ENCODE peak calls at places on chromosomes 7 and 10, in ten cellular contexts. Q is activated T-helper 1 cell treated with anti-CD3 and anti-CD28 coated beads, Interleukin-2, amount 50 U/mL, for 16 hours; K is activated naive CD4-positive, alpha-beta T cell; L is foreskin fibroblast; J is iPS DF 6.9; U is AG04449; P is T-helper 1 cell; D is caudate nucleus; R is AML-193; W is CD4-positive, alpha-beta T cell. A is an unnamed sample.
A peak's percentile ranks its signal among the peaks of the same experiment; 100 is the strongest.

GRCh38 chr10:119120413-119120867 is 16.5 kb downstream of the DENND10 start:
- DNase-seq in W (no peak), R (no peak), L (no peak), U (no peak), Q (no peak), P (no peak), D (no peak), J (no peak), K (no peak), A (no peak)

GRCh38 chr7:143395187-143396149 is 13.2 kb downstream of the EPHA1 start:
- DNase-seq in Q (no peak), J (no peak), U (no peak), W (no peak), K (no peak), P (no peak), L (no peak), R (no peak), D (no peak), A (no peak)

GRCh38 chr7:102323914-102324195 is 32.4 kb downstream of the SPDYE6 start:
- DNase-seq in R (no peak), L (no peak), P (no peak), W (no peak), K (no peak), U (no peak), D (no peak), Q (no peak), J (no peak), A (no peak)

GRCh38 chr7:100803398-100804161 is 23.7 kb downstream of the EPHB4 start:
- DNase-seq in Q (no peak), L (peak; percentile 88), P (peak; percentile 48), R (peak; percentile 92), W (no peak), U (peak; percentile 49), J (no peak), D (peak; percentile 9), K (no peak), A (no peak)

GRCh38 chr10:88672041-88672440 is 7.8 kb downstream of the LIPF start:
- DNase-seq in L (no peak), R (no peak), Q (no peak), P (no peak), J (no peak), K (no peak), W (no peak), U (no peak), D (no peak), A (no peak)

GRCh38 chr10:124798364-124798763 is 3.3 kb upstream of the ABRAXAS2 start:
- DNase-seq in L (no peak), K (no peak), Q (no peak), R (no peak), W (no peak), P (no peak), D (no peak), U (no peak), J (no peak), A (no peak)

GRCh38 chr7:95859434-95859833 is 87.1 kb downstream of the DYNC1I1 start:
- DNase-seq in P (no peak), Q (no peak), U (peak; percentile 38), R (no peak), D (no peak), J (no peak), W (no peak), K (no peak), L (no peak), A (no peak)

GRCh38 chr7:2171855-2172254 is 60.9 kb downstream of the MAD1L1 start:
- DNase-seq in L (no peak), W (no peak), J (no peak), P (no peak), D (no peak), K (no peak), Q (no peak), U (no peak), R (no peak), A (no peak)

GRCh38 chr10:28130267-28130666 is 131.4 kb upstream of the ODAD2 start:
- DNase-seq in J (no peak), W (no peak), U (no peak), K (no peak), D (no peak), L (peak; percentile 53), R (no peak), Q (no peak), P (no peak), A (no peak)

GRCh38 chr7:39529582-39529981 is 36.6 kb upstream of the YAE1 start:
- DNase-seq in U (no peak), D (no peak), L (no peak), Q (no peak), J (no peak), P (no peak), W (no peak), R (no peak), K (no peak), A (no peak)

GRCh38 chr10:128047991-128048826 is 78.0 kb downstream of the MKI67 start:
- DNase-seq in U (no peak), P (peak; percentile 70), W (no peak), R (peak; percentile 84), K (no peak), L (no peak), Q (no peak), J (no peak), D (no peak), A (no peak)

GRCh38 chr7:75915416-75916156 is 631 bp downstream of the POR start:
- DNase-seq in P (peak; percentile 20), K (no peak), Q (no peak), W (no peak), D (peak; percentile 18), L (no peak), R (peak; percentile 40), J (no peak), U (no peak), A (no peak)

GRCh38 chr10:118543714-118544400 is 51.6 kb downstream of the PRLHR start:
- DNase-seq in K (peak; percentile 31), Q (no peak), L (peak; percentile 20), U (no peak), J (peak; percentile 57), D (no peak), W (peak; percentile 31), P (peak; percentile 42), R (peak; percentile 11), A (peak; percentile 15)

GRCh38 chr7:100867040-100867795 is at the start of gene TRIP6:
- DNase-seq in R (no peak), W (peak; percentile 24), D (peak; percentile 79), K (peak; percentile 20), L (peak; percentile 96), Q (peak; percentile 44), U (peak; percentile 56), P (peak; percentile 54), J (peak; percentile 72), A (peak; percentile 45)

GRCh38 chr7:29396563-29396962 is 167.1 kb upstream of the PRR15 start:
- DNase-seq in W (no peak), D (no peak), U (no peak), Q (no peak), K (no peak), P (no peak), R (no peak), J (no peak), L (no peak), A (no peak)

GRCh38 chr7:26515462-26515861 is 223.8 kb downstream of the SNX10 start:
- DNase-seq in R (no peak), Q (no peak), D (no peak), K (no peak), J (no peak), W (no peak), U (no peak), L (no peak), P (no peak), A (no peak)

GRCh38 chr10:44008917-44009620 is 360.4 kb upstream of the ZNF32 start:
- DNase-seq in R (no peak), D (no peak), L (no peak), Q (no peak), J (no peak), K (no peak), U (no peak), W (no peak), P (no peak), A (no peak)

GRCh38 chr10:3119796-3120459 is 52.6 kb downstream of the PFKP start:
- DNase-seq in U (no peak), W (no peak), J (no peak), P (no peak), L (no peak), Q (no peak), K (no peak), R (no peak), D (no peak), A (no peak)

GRCh38 chr7:155173905-155174304 is 103.8 kb downstream of the HTR5A start:
- DNase-seq in Q (no peak), R (no peak), D (no peak), P (no peak), L (no peak), U (no peak), K (no peak), J (no peak), W (no peak), A (no peak)

GRCh38 chr10:70440296-70441160 is 953 bp downstream of the NODAL start:
- DNase-seq in R (no peak), D (no peak), J (no peak), L (no peak), U (no peak), K (no peak), Q (no peak), P (no peak), W (no peak), A (no peak)

GRCh38 chr10:124180044-124180745 is 86.8 kb upstream of the CHST15 start:
- DNase-seq in W (no peak), R (no peak), K (no peak), L (no peak), D (no peak), P (no peak), U (no peak), Q (no peak), J (no peak), A (no peak)

GRCh38 chr7:3264693-3265339 is 36.2 kb upstream of the SDK1 start:
- DNase-seq in U (no peak), R (no peak), Q (no peak), J (no peak), K (no peak), D (no peak), W (no peak), P (no peak), L (no peak), A (no peak)

GRCh38 chr7:23211542-23211941 is 29.7 kb downstream of the NUP42 start:
- DNase-seq in L (no peak), K (no peak), R (no peak), J (peak; percentile 9), D (no peak), P (no peak), Q (no peak), U (no peak), W (no peak), A (no peak)

GRCh38 chr10:110992011-110992800 is 72.8 kb downstream of the SHOC2 start:
- DNase-seq in D (no peak), Q (no peak), U (no peak), R (no peak), L (peak; percentile 18), J (no peak), K (no peak), W (no peak), P (no peak), A (no peak)

GRCh38 chr10:43352951-43353350 is 18.5 kb upstream of the FXYD4 start:
- DNase-seq in U (no peak), J (no peak), Q (no peak), L (no peak), P (no peak), D (no peak), W (no peak), R (no peak), K (no peak), A (no peak)

GRCh38 chr7:139762886-139763285 is 14.9 kb downstream of the HIPK2 start:
- DNase-seq in U (no peak), L (peak; percentile 61), Q (no peak), D (no peak), W (no peak), J (no peak), P (no peak), K (no peak), R (no peak), A (no peak)